ENCODE peak calls at places on chromosomes 16 and 17, in five cellular contexts. D is PC-3, F is neural progenitor cell, T is HCT116, G is SK-N-SH. S is an unnamed sample.

GRCh38 chr16:87778830-87779579 is 13.2 kb upstream of the KLHDC4 start:
- DNase-seq in D (peak), F (peak), T (peak), G (peak), S (peak)

GRCh38 chr17:49990921-49991320 is 4.1 kb downstream of the DLX3 start:
- DNase-seq in D (no peak), F (no peak), T (no peak), G (peak), S (no peak)

GRCh38 chr17:77320501-77321256 is 179.9 kb downstream of the SEC14L1 start:
- DNase-seq in D (no peak), F (no peak), T (no peak), G (peak), S (peak)

GRCh38 chr17:27569257-27569722 is 61.7 kb upstream of the LGALS9 start:
- DNase-seq in D (peak), F (peak), T (no peak), G (peak), S (no peak)

GRCh38 chr16:49312389-49312990 is 30.9 kb upstream of the CBLN1 start:
- DNase-seq in D (no peak), F (peak), T (no peak), G (no peak), S (no peak)

GRCh38 chr17:27602721-27603445 is 28.1 kb upstream of the LGALS9 start:
- DNase-seq in D (peak), F (peak), T (no peak), G (peak), S (peak)

GRCh38 chr16:64914-65255 is 7.5 kb downstream of the RHBDF1 start:
- DNase-seq in D (no peak), F (no peak), T (no peak), G (no peak), S (no peak)

GRCh38 chr16:13036600-13036999 is 135.2 kb downstream of the SHISA9 start:
- DNase-seq in D (peak), F (peak), T (no peak), G (no peak), S (peak)

GRCh38 chr16:58829096-58829495 is 95.0 kb upstream of the GOT2 start:
- DNase-seq in D (no peak), F (no peak), T (no peak), G (no peak), S (no peak)

GRCh38 chr17:76104140-76104895 is 731 bp upstream of the EXOC7 start:
- DNase-seq in D (no peak), F (no peak), T (no peak), G (no peak), S (no peak)

GRCh38 chr16:24610421-24610765 is 71.0 kb downstream of the RBBP6 start:
- DNase-seq in D (peak), F (peak), T (no peak), G (no peak), S (no peak)

GRCh38 chr17:44807817-44808155 is 22.3 kb downstream of the GJC1 start:
- DNase-seq in D (no peak), F (no peak), T (no peak), G (no peak), S (no peak)

GRCh38 chr16:70380205-70380918 is 33.7 kb downstream of the DDX19A start:
- DNase-seq in D (peak), F (peak), T (no peak), G (peak), S (peak)

GRCh38 chr17:58643147-58643546 is 48.7 kb downstream of the TEX14 start:
- DNase-seq in D (peak), F (no peak), T (no peak), G (no peak), S (no peak)

GRCh38 chr17:68396226-68396780 is 61.0 kb downstream of the WIPI1 start:
- DNase-seq in D (no peak), F (no peak), T (no peak), G (no peak), S (no peak)

GRCh38 chr16:24504467-24505345 is 34.7 kb upstream of the RBBP6 start:
- DNase-seq in D (peak), F (peak), T (peak), G (peak), S (peak)

GRCh38 chr17:73307130-73307529 is 4.7 kb downstream of the CDC42EP4 start:
- DNase-seq in D (peak), F (no peak), T (no peak), G (no peak), S (no peak)

GRCh38 chr17:79400989-79401703 is 209.7 kb downstream of the RBFOX3 start:
- DNase-seq in D (peak), F (peak), T (peak), G (peak), S (peak)

GRCh38 chr17:76927982-76928381 is 59.8 kb downstream of the MGAT5B start:
- DNase-seq in D (no peak), F (no peak), T (no peak), G (no peak), S (no peak)

DNA sequence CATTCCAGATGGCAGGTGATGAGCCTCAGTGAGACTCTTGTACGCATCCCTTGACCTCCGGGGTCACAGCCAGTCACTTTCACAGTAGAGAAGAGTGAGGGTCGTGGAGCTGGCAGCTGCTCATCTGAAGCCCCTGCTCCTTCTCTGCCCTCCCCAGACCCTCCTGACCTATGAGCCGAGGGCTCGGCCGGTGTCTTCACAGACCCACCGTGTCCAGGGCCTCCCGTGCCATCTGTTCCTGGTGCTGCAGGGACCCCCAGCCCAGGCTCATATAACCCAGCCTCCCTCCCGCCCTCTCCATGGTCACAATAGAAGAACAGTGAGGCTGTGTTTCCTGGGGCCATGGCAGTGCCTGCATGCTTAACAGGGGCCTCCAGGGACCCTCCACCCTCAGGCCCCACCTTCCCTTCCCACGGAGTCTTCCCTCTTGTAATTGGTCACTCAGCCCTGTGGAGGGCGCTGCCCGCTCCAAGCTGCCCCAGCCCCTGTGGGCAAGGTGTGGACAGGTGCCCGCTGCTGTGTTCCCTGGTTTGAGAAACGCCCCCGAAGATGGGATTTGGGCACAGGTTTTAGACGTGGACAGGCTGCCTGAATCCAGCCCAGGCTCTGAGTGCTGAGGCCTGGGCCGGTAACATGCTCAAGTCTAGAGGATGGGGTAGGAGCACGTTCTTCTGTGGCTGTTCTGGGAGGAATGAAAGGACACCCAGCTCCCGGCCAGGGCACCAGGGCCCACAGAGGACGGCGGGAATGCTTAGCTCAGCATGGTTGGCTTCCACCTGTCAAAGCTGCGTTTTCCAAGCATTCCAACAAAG is 38.7 kb downstream of the ACSF3 start:
- DNase-seq in D (no peak), F (no peak), T (no peak), G (no peak), S (no peak)
- TF ChIP-seq CTCF in D (peak), F (peak), T (no peak), G (no peak), S (no peak)

DNA sequence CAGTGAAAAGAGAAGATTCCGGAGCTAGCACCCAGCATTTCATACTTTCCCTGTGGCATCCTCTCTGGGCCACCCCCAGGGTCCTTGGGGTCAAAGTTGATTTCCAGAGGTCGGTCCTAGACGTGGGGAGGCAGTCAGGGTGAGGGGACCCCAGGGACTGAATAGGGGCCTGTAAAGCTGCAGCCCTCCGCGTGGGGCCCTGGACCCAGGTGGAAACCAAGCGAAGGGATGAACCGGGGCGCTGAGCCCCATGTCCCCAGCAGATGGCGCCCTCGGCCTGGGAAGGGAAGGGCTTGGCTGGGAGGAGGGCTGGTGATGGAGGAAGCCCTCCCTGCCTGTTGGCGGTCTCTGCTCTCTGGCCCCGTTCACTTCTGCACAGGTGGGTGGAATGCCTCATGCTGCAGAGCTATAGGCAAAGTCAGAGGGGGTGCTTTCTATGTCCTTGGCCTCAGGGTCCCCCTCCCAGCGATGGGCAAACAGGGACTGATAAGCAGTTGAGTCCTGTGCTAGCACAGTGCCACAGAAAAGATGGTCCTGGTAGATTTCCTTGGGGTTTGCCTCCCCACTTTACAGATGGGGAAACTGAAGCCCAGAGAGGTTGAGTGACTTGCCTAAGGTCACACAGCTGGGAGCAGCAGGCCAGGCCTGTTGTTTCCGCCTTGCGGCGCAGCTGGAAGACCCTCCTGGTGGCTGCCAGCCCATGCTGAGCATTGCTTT is 163.4 kb upstream of the CIBAR2 start:
- DNase-seq in D (peak), F (peak), T (peak), G (peak), S (peak)
- TF ChIP-seq EZH2phosphoT487 in D (no peak), F (no peak), T (no peak), G (no peak), S (no peak)

GRCh38 chr17:81065500-81065899 is 30.5 kb downstream of the BAIAP2 start:
- DNase-seq in D (no peak), F (no peak), T (no peak), G (no peak), S (no peak)
- H3K9ac ChIP-seq in D (no peak), F (no peak), T (peak), G (no peak), S (no peak)

GRCh38 chr17:81412490-81413093 is 17.3 kb downstream of the BAHCC1 start:
- DNase-seq in D (no peak), F (no peak), T (no peak), G (no peak), S (no peak)
- TF ChIP-seq CTCF in D (no peak), F (no peak), T (no peak), G (no peak), S (no peak)

GRCh38 chr16:66166451-66166850 is 200.0 kb upstream of the CDH5 start:
- DNase-seq in D (no peak), F (no peak), T (no peak), G (no peak), S (no peak)

GRCh38 chr16:66168777-66169176 is 197.7 kb upstream of the CDH5 start:
- DNase-seq in D (no peak), F (no peak), T (no peak), G (no peak), S (no peak)

GRCh38 chr16:66165879-66166278 is 200.6 kb upstream of the CDH5 start:
- DNase-seq in D (no peak), F (no peak), T (no peak), G (no peak), S (no peak)

GRCh38 chr16:66169817-66170216 is 196.7 kb upstream of the CDH5 start:
- DNase-seq in D (no peak), F (no peak), T (no peak), G (no peak), S (no peak)

DNA sequence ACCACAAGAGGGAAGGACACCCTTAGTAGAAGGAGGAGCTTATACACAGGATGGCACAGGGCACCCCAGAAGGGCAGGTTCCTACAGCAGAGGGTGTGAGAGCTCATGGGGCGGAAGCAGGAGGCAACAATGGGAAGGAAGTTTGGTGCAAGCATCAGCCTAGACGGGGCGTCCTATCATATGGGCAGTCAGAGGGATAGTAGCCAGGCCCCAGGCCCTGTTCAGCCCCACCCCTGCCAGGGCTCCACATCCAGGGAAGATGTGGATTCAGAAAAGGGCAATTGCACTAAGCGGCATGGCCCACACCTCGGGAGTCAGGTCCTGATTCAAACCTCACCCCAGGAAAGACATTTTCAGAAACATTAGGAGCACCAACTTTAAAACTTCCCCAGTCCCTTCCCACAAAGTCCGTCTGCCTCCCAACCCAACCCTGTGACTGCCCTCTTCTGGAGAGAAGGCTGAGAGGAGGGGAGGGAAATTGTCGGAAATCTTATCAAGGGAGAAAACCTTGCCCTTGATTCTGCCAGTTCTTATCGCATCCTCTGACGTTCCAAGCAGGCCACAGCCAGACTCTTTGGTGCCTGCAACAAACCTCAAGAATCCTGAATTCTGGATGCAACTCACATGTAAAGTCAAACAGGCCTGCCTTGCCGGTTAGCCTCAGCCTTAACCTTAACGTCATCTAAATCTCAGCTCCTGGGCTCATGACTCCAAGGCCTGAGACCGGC is 198.8 kb upstream of the CDH5 start:
- DNase-seq in D (peak), F (peak), T (no peak), G (no peak), S (no peak)
- TF ChIP-seq EZH2phosphoT487 in D (no peak), F (no peak), T (no peak), G (no peak), S (no peak)

GRCh38 chr17:39924691-39925055 is 2.7 kb downstream of the ORMDL3 start:
- DNase-seq in D (no peak), F (no peak), T (no peak), G (no peak), S (no peak)
- H3K9ac ChIP-seq in D (no peak), F (no peak), T (no peak), G (no peak), S (peak)

GRCh38 chr16:56401482-56401881 is 23.9 kb downstream of the AMFR start:
- DNase-seq in D (peak), F (peak), T (peak), G (peak), S (no peak)
- TF ChIP-seq CTCF in D (peak), F (peak), T (peak), G (peak), S (peak)